ENCODE peak calls at places on chromosome 21, in six cellular contexts. One of them, this sample, is unnamed.

GRCh38 chr21:41559658-41560599 is 52.0 kb upstream of the TMPRSS2 start:
- DNase-seq in GM23338: no peak
- DNase-seq in hepatocyte: no peak
- DNase-seq in IMR-90: no peak
- DNase-seq in A549: no peak
- DNase-seq in H9: no peak
- DNase-seq in this sample: no peak

GRCh38 chr21:46468110-46468774 is 9.6 kb downstream of the DIP2A start:
- DNase-seq in H9: no peak
- DNase-seq in GM23338: no peak
- DNase-seq in IMR-90: no peak
- DNase-seq in hepatocyte: no peak
- DNase-seq in A549: no peak
- DNase-seq in this sample: no peak

GRCh38 chr21:42044871-42045495 is 26.1 kb upstream of the UMODL1 start:
- DNase-seq in A549: no peak
- DNase-seq in hepatocyte: no peak
- DNase-seq in GM23338: no peak
- DNase-seq in IMR-90: no peak
- DNase-seq in H9: no peak
- DNase-seq in this sample: no peak

GRCh38 chr21:42056996-42057689 is 14.0 kb upstream of the UMODL1 start:
- DNase-seq in A549: no peak
- DNase-seq in IMR-90: peak; percentile 93
- DNase-seq in hepatocyte: peak; percentile 77
- DNase-seq in H9: no peak
- DNase-seq in GM23338: peak; percentile 28
- DNase-seq in this sample: peak; percentile 99

GRCh38 chr21:42472521-42472920 is 23.5 kb downstream of the RSPH1 start:
- DNase-seq in GM23338: no peak
- DNase-seq in hepatocyte: no peak
- DNase-seq in IMR-90: no peak
- DNase-seq in A549: no peak
- DNase-seq in H9: no peak
- DNase-seq in this sample: no peak

GRCh38 chr21:19123525-19123924 is 719.9 kb upstream of the TMPRSS15 start:
- DNase-seq in H9: no peak
- DNase-seq in hepatocyte: no peak
- DNase-seq in GM23338: peak; percentile 28
- DNase-seq in IMR-90: no peak
- DNase-seq in A549: no peak
- DNase-seq in this sample: no peak

GRCh38 chr21:33135925-33136324 is 66.0 kb downstream of the OLIG1 start:
- DNase-seq in hepatocyte: no peak
- DNase-seq in H9: no peak
- DNase-seq in IMR-90: no peak
- DNase-seq in A549: no peak
- DNase-seq in GM23338: no peak
- DNase-seq in this sample: no peak

GRCh38 chr21:41507521-41508414 is at the start of gene TMPRSS2:
- DNase-seq in H9: peak; percentile 74
- DNase-seq in IMR-90: no peak
- DNase-seq in A549: no peak
- DNase-seq in hepatocyte: peak; percentile 91
- DNase-seq in GM23338: peak; percentile 80
- DNase-seq in this sample: no peak

GRCh38 chr21:25638634-25639166 is 358 bp upstream of the JAM2 start:
- DNase-seq in hepatocyte: no peak
- DNase-seq in H9: no peak
- DNase-seq in IMR-90: peak; percentile 27
- DNase-seq in GM23338: no peak
- DNase-seq in A549: no peak
- DNase-seq in this sample: peak; percentile 55

GRCh38 chr21:44944596-44944995 is 4.8 kb downstream of the SLX9 start:
- DNase-seq in A549: no peak
- DNase-seq in IMR-90: no peak
- DNase-seq in GM23338: no peak
- DNase-seq in H9: no peak
- DNase-seq in hepatocyte: no peak
- DNase-seq in this sample: no peak
- H3K4me2 ChIP-seq in A549: no peak overlapping the region
- H3K4me2 ChIP-seq in IMR-90: no peak overlapping the region
- H3K4me2 ChIP-seq in GM23338: no peak overlapping the region
- H3K4me2 ChIP-seq in H9: no peak overlapping the region
- H3K4me2 ChIP-seq in hepatocyte: no peak overlapping the region
- H3K4me2 ChIP-seq in this sample: no peak overlapping the region

DNA sequence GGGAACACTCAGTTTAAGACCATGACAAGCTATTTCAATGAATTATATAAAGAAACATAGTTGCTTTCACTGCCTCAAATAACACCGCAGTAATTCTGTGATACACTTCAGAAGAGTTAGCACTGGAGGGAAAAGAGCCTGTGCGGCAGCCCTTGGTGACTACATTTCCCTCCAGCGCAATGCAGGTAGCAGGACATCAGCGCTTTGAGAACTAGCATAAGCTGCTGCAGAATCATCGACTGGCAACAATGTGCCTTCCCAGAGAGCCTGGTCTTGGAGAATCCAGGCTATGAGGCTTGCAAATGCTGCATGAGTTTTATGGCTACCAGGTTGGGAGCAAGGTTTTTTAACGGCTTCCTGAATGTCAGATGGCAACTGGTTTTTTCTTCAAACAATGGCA is 7.5 kb downstream of the NRIP1 start:
- DNase-seq in hepatocyte: peak; percentile 28
- DNase-seq in H9: peak; percentile 37
- DNase-seq in A549: no peak
- DNase-seq in GM23338: peak; percentile 47
- DNase-seq in IMR-90: no peak
- DNase-seq in this sample: no peak
- H3K4me2 ChIP-seq in hepatocyte: peak overlapping the region; percentile 62
- H3K4me2 ChIP-seq in H9: no peak overlapping the region
- H3K4me2 ChIP-seq in A549: peak overlapping the region; percentile 88
- H3K4me2 ChIP-seq in GM23338: no peak overlapping the region
- H3K4me2 ChIP-seq in IMR-90: peak overlapping the region; percentile 9
- H3K4me2 ChIP-seq in this sample: peak overlapping the region; percentile 7

GRCh38 chr21:44024257-44024656 is 12.1 kb downstream of the TRAPPC10 start:
- DNase-seq in H9: no peak
- DNase-seq in GM23338: no peak
- DNase-seq in A549: no peak
- DNase-seq in hepatocyte: no peak
- DNase-seq in IMR-90: no peak
- DNase-seq in this sample: no peak

GRCh38 chr21:44029460-44030087 is 17.5 kb downstream of the TRAPPC10 start:
- DNase-seq in hepatocyte: no peak
- DNase-seq in GM23338: no peak
- DNase-seq in IMR-90: no peak
- DNase-seq in A549: no peak
- DNase-seq in H9: no peak
- DNase-seq in this sample: no peak

GRCh38 chr21:44027607-44028286 is 15.6 kb downstream of the TRAPPC10 start:
- DNase-seq in GM23338: no peak
- DNase-seq in A549: no peak
- DNase-seq in hepatocyte: no peak
- DNase-seq in H9: no peak
- DNase-seq in IMR-90: no peak
- DNase-seq in this sample: no peak

GRCh38 chr21:44024895-44025353 is 12.8 kb downstream of the TRAPPC10 start:
- DNase-seq in hepatocyte: peak; percentile 32
- DNase-seq in H9: no peak
- DNase-seq in GM23338: peak; percentile 43
- DNase-seq in IMR-90: peak; percentile 67
- DNase-seq in A549: no peak
- DNase-seq in this sample: peak; percentile 79

DNA sequence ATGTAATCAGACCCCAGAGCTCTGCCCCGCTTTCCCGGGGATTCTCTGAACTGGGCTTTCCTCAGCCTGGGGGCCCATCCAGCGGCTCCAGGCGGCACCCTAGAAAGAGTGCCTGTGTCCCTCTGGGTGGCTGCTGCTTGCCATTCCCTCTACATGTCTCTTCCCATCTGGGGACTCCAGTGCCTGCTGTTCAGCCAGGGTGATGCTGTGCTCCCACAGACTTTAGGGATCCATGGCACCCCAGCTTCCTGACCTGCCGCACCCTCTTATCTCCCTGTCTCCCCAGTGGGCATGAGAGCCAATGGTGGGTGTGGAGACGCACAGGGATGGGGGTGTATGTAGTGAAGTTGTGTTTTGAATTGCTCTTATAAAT is 16.2 kb downstream of the TRAPPC10 start:
- DNase-seq in H9: no peak
- DNase-seq in GM23338: no peak
- DNase-seq in IMR-90: no peak
- DNase-seq in A549: no peak
- DNase-seq in hepatocyte: no peak
- DNase-seq in this sample: no peak
- H3K4me2 ChIP-seq in H9: no peak overlapping the region
- H3K4me2 ChIP-seq in GM23338: no peak overlapping the region
- H3K4me2 ChIP-seq in IMR-90: no peak overlapping the region
- H3K4me2 ChIP-seq in A549: no peak overlapping the region
- H3K4me2 ChIP-seq in hepatocyte: no peak overlapping the region
- H3K4me2 ChIP-seq in this sample: no peak overlapping the region

GRCh38 chr21:45356251-45356650 is 48.7 kb upstream of the COL18A1 start:
- DNase-seq in H9: no peak
- DNase-seq in GM23338: peak; percentile 63
- DNase-seq in IMR-90: no peak
- DNase-seq in hepatocyte: no peak
- DNase-seq in A549: no peak
- DNase-seq in this sample: no peak
- H3K4me2 ChIP-seq in H9: no peak overlapping the region
- H3K4me2 ChIP-seq in GM23338: no peak overlapping the region
- H3K4me2 ChIP-seq in IMR-90: no peak overlapping the region
- H3K4me2 ChIP-seq in hepatocyte: no peak overlapping the region
- H3K4me2 ChIP-seq in A549: no peak overlapping the region
- H3K4me2 ChIP-seq in this sample: no peak overlapping the region

DNA sequence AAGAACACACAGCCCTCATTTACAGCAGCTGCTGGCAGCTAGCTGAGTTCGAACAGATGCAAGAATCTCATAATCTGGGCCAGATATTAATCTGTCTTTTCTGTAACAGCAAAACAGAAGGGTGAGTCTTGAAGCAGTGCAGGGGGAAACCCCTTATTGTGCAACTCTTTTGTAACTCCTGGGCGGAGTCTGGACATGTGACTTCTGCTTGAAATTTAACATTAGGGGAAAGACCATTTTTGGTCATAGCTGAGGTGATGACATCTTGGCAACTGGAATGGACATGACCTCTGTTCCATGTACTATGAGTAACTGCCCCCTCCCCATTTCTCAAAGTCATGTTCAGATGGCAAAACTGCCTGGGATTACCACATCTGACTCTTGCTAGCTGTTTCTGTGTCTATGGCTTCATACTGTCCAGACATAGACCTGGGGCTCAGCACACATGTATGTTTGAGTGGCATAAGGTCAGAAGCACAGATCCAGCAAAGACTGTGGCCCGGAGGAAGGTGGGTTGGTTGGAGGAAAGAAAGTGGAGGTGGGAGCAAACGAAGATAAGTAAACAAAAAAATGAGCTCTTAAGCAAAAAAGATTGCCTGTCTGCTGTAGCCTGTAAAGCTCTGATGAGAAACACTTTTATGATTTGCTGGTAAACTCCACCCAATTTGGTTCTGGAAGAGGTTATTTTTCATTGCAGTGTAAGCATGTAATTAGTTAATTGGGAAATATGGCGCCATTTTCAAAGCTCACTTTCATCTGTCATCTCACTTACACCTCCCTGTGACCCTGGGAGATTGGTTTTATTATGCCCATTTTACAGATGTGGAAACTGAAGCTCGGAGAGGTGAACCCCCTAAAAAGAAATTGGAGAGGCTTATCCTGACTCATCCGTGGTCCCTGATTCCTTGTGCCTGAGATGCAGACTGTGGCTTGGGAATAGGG is 26.1 kb downstream of the ETS2 start:
- DNase-seq in IMR-90: peak; percentile 98
- DNase-seq in A549: no peak
- DNase-seq in hepatocyte: peak; percentile 89
- DNase-seq in H9: no peak
- DNase-seq in GM23338: no peak
- DNase-seq in this sample: peak; percentile 94
- H3K4me2 ChIP-seq in IMR-90: no peak overlapping the region
- H3K4me2 ChIP-seq in A549: peak overlapping the region; percentile 39
- H3K4me2 ChIP-seq in hepatocyte: no peak overlapping the region
- H3K4me2 ChIP-seq in H9: no peak overlapping the region
- H3K4me2 ChIP-seq in GM23338: no peak overlapping the region
- H3K4me2 ChIP-seq in this sample: no peak overlapping the region

GRCh38 chr21:32132409-32132808 is 146.4 kb downstream of the MIS18A start:
- DNase-seq in A549: no peak
- DNase-seq in IMR-90: no peak
- DNase-seq in hepatocyte: no peak
- DNase-seq in GM23338: no peak
- DNase-seq in H9: peak; percentile 5
- DNase-seq in this sample: no peak

GRCh38 chr21:32130031-32130891 is 148.6 kb downstream of the MIS18A start:
- DNase-seq in hepatocyte: no peak
- DNase-seq in H9: no peak
- DNase-seq in A549: no peak
- DNase-seq in IMR-90: no peak
- DNase-seq in GM23338: no peak
- DNase-seq in this sample: no peak

GRCh38 chr21:32132911-32133310 is 145.9 kb downstream of the MIS18A start:
- DNase-seq in GM23338: no peak
- DNase-seq in hepatocyte: no peak
- DNase-seq in IMR-90: no peak
- DNase-seq in H9: no peak
- DNase-seq in A549: no peak
- DNase-seq in this sample: no peak

GRCh38 chr21:32131164-32131563 is 147.7 kb downstream of the MIS18A start:
- DNase-seq in IMR-90: no peak
- DNase-seq in H9: no peak
- DNase-seq in hepatocyte: no peak
- DNase-seq in GM23338: no peak
- DNase-seq in A549: no peak
- DNase-seq in this sample: no peak

DNA sequence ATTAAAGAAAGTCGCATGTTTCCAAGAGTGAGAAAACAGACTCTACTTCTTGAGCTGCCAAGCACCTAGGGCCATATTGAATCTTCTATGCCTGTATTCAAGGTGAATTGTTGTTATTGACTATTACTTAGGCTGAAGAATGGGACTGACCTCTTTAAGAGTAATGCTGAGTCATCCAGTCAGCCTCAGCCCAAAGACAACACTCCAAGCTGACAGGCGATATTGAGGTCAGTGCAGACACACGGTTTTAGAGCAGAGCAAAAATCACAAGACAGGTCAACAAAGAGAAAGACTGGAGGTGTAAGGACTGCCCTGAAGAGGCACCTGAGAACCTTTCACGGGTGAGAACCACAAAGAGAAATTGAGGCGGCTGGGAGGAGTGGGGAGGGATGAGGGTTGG is 146.9 kb downstream of the MIS18A start:
- DNase-seq in GM23338: no peak
- DNase-seq in A549: peak; percentile 2
- DNase-seq in IMR-90: peak; percentile 43
- DNase-seq in hepatocyte: peak; percentile 43
- DNase-seq in H9: peak; percentile 20
- DNase-seq in this sample: peak; percentile 42
- H3K4me2 ChIP-seq in GM23338: no peak overlapping the region
- H3K4me2 ChIP-seq in A549: peak overlapping the region; percentile 13
- H3K4me2 ChIP-seq in IMR-90: no peak overlapping the region
- H3K4me2 ChIP-seq in hepatocyte: no peak overlapping the region
- H3K4me2 ChIP-seq in H9: no peak overlapping the region
- H3K4me2 ChIP-seq in this sample: peak overlapping the region; percentile 44

This sample was measured in fibroblast of lung.